ENCODE peak calls at places on chromosomes 11 and 22, in six cellular contexts. U is progenitor cell of endocrine pancreas, O is HS-5, V is PC-3, A is AG08396, Z is AG10803. L is an unnamed sample.

GRCh38 chr22:27116295-27116694 is 458.9 kb downstream of the MIAT start:
- DNase-seq in O (no peak), A (no peak), U (no peak), Z (no peak), V (peak), L (no peak)

GRCh38 chr22:24543679-24544243 is 11.2 kb downstream of the GUCD1 start:
- DNase-seq in V (no peak), O (no peak), U (no peak), Z (no peak), A (no peak), L (no peak)

GRCh38 chr11:60169264-60169915 is 13.5 kb downstream of the MS4A6A start:
- DNase-seq in U (no peak), Z (no peak), O (no peak), V (peak), A (no peak), L (peak)

GRCh38 chr22:22721681-22722309 is 77.4 kb downstream of the GGTLC2 start:
- DNase-seq in Z (peak), U (no peak), O (no peak), A (peak), V (peak), L (no peak)

GRCh38 chr22:40417041-40417440 is 46.6 kb downstream of the SGSM3 start:
- DNase-seq in V (no peak), O (no peak), U (no peak), A (no peak), Z (no peak), L (no peak)

GRCh38 chr11:74134661-74135515 is 35.9 kb downstream of the C2CD3 start:
- DNase-seq in O (no peak), Z (no peak), A (no peak), U (no peak), V (no peak), L (peak)

GRCh38 chr11:12636871-12637410 is 37.3 kb upstream of the TEAD1 start:
- DNase-seq in O (no peak), A (no peak), V (no peak), U (no peak), Z (no peak), L (no peak)

GRCh38 chr22:37976547-37976946 is 7.8 kb downstream of the SOX10 start:
- DNase-seq in A (no peak), V (no peak), Z (no peak), O (no peak), U (no peak), L (no peak)

GRCh38 chr11:33910261-33910959 is 18.5 kb upstream of the LMO2 start:
- DNase-seq in Z (peak), U (no peak), A (no peak), V (no peak), O (peak), L (peak)

GRCh38 chr11:22044126-22044525 is 148.8 kb upstream of the ANO5 start:
- DNase-seq in U (no peak), Z (no peak), O (no peak), V (no peak), A (no peak), L (no peak)

GRCh38 chr22:40524392-40525249 is 111.9 kb downstream of the MRTFA start:
- DNase-seq in V (peak), O (no peak), U (no peak), A (no peak), Z (peak), L (peak)

GRCh38 chr11:31958086-31958735 is 132.7 kb upstream of the RCN1 start:
- DNase-seq in V (peak), O (no peak), A (peak), U (peak), Z (peak), L (peak)

GRCh38 chr11:75077316-75077715 is 19.4 kb downstream of the OR2AT4 start:
- DNase-seq in O (no peak), A (no peak), Z (no peak), U (no peak), V (no peak), L (peak)

GRCh38 chr11:128766687-128767086 is 72.8 kb downstream of the FLI1 start:
- DNase-seq in O (no peak), A (no peak), V (no peak), Z (peak), U (no peak), L (no peak)

GRCh38 chr11:125448136-125448535 is 47.9 kb downstream of the FEZ1 start:
- DNase-seq in V (peak), O (peak), U (no peak), Z (peak), A (peak), L (peak)

GRCh38 chr11:103486609-103487008 is 377.4 kb downstream of the DYNC2H1 start:
- DNase-seq in O (no peak), A (no peak), Z (peak), V (peak), U (no peak), L (no peak)

GRCh38 chr11:41849250-41849649 is 389.8 kb upstream of the LRRC4C start:
- DNase-seq in Z (no peak), A (no peak), O (no peak), U (no peak), V (no peak), L (no peak)

GRCh38 chr22:30596886-30597285 is 5.2 kb upstream of the PES1 start:
- DNase-seq in V (no peak), A (no peak), U (no peak), Z (no peak), O (no peak), L (no peak)

GRCh38 chr11:62456630-62457029 is 37.8 kb downstream of the SCGB1A1 start:
- DNase-seq in V (no peak), A (no peak), O (no peak), Z (no peak), U (no peak), L (no peak)

GRCh38 chr11:120666121-120666639 is 154.6 kb downstream of the GRIK4 start:
- DNase-seq in U (no peak), V (no peak), O (no peak), Z (no peak), A (no peak), L (no peak)

GRCh38 chr22:17832665-17833064 is 58.4 kb upstream of the BID start:
- DNase-seq in V (no peak), U (no peak), A (no peak), Z (no peak), O (no peak), L (no peak)

GRCh38 chr11:13091373-13091772 is 82.3 kb downstream of the RASSF10 start:
- DNase-seq in Z (no peak), U (no peak), A (no peak), V (peak), O (no peak), L (peak)

GRCh38 chr11:96744697-96745096 is 354.9 kb downstream of the JRKL start:
- DNase-seq in Z (peak), V (no peak), O (no peak), A (no peak), U (no peak), L (no peak)

GRCh38 chr11:15189646-15190365 is 75.1 kb downstream of the INSC start:
- DNase-seq in U (no peak), Z (peak), V (no peak), A (no peak), O (no peak), L (no peak)

GRCh38 chr11:27600656-27601055 is 94.1 kb upstream of the LIN7C start:
- DNase-seq in Z (no peak), U (no peak), A (no peak), V (no peak), O (no peak), L (no peak)

GRCh38 chr11:27672836-27673464 is 27.3 kb downstream of the BDNF start:
- DNase-seq in A (no peak), Z (peak), U (no peak), O (no peak), V (peak), L (peak)